ENCODE peak calls at places on chromosomes 12 and 14, in nine cellular contexts. One of them, this sample, is unnamed.
A peak's percentile ranks its signal among the peaks of the same experiment; 100 is the strongest.

GRCh38 chr14:21098134-21098891 is at the start of gene ZNF219:
- DNase-seq in suprapubic skin: no peak
- DNase-seq in heart right ventricle: peak; percentile 68
- DNase-seq in upper lobe of left lung: peak; percentile 91
- DNase-seq in colonic mucosa: peak; percentile 85
- DNase-seq in IMR-90: peak; percentile 27
- DNase-seq in fibroblast of lung: peak; percentile 30
- DNase-seq in astrocyte: peak; percentile 26
- DNase-seq in body of pancreas: peak; percentile 49
- DNase-seq in this sample: peak; percentile 68

GRCh38 chr12:356276-356988 is 32.7 kb downstream of the KDM5A start:
- DNase-seq in colonic mucosa: no peak
- DNase-seq in heart right ventricle: no peak
- DNase-seq in astrocyte: peak; percentile 72
- DNase-seq in body of pancreas: no peak
- DNase-seq in IMR-90: peak; percentile 38
- DNase-seq in upper lobe of left lung: no peak
- DNase-seq in fibroblast of lung: no peak
- DNase-seq in suprapubic skin: no peak
- DNase-seq in this sample: no peak

GRCh38 chr14:104240426-104241157 is 102.2 kb downstream of the KIF26A start:
- DNase-seq in body of pancreas: no peak
- DNase-seq in astrocyte: no peak
- DNase-seq in fibroblast of lung: no peak
- DNase-seq in IMR-90: no peak
- DNase-seq in colonic mucosa: peak; percentile 80
- DNase-seq in heart right ventricle: no peak
- DNase-seq in upper lobe of left lung: no peak
- DNase-seq in suprapubic skin: peak; percentile 16
- DNase-seq in this sample: peak; percentile 27

GRCh38 chr14:93113678-93114067 is 2.1 kb downstream of the ITPK1 start:
- DNase-seq in heart right ventricle: no peak
- DNase-seq in IMR-90: no peak
- DNase-seq in body of pancreas: no peak
- DNase-seq in colonic mucosa: peak; percentile 45
- DNase-seq in astrocyte: no peak
- DNase-seq in fibroblast of lung: no peak
- DNase-seq in upper lobe of left lung: no peak
- DNase-seq in suprapubic skin: no peak
- DNase-seq in this sample: no peak

GRCh38 chr12:2998789-2999264 is 39.6 kb downstream of the TEAD4 start:
- DNase-seq in suprapubic skin: no peak
- DNase-seq in fibroblast of lung: peak; percentile 59
- DNase-seq in upper lobe of left lung: no peak
- DNase-seq in colonic mucosa: no peak
- DNase-seq in heart right ventricle: peak; percentile 56
- DNase-seq in astrocyte: peak; percentile 81
- DNase-seq in IMR-90: peak; percentile 88
- DNase-seq in body of pancreas: peak; percentile 72
- DNase-seq in this sample: peak; percentile 98

GRCh38 chr12:118046430-118046829 is 14.5 kb downstream of the WSB2 start:
- DNase-seq in IMR-90: no peak
- DNase-seq in suprapubic skin: no peak
- DNase-seq in fibroblast of lung: no peak
- DNase-seq in upper lobe of left lung: no peak
- DNase-seq in astrocyte: no peak
- DNase-seq in body of pancreas: no peak
- DNase-seq in heart right ventricle: peak; percentile 20
- DNase-seq in colonic mucosa: no peak
- DNase-seq in this sample: no peak

GRCh38 chr12:84946753-84947152 is 34.2 kb upstream of the SLC6A15 start:
- DNase-seq in heart right ventricle: no peak
- DNase-seq in upper lobe of left lung: no peak
- DNase-seq in astrocyte: no peak
- DNase-seq in body of pancreas: no peak
- DNase-seq in suprapubic skin: no peak
- DNase-seq in IMR-90: no peak
- DNase-seq in fibroblast of lung: no peak
- DNase-seq in colonic mucosa: no peak
- DNase-seq in this sample: no peak

GRCh38 chr12:52876371-52876770 is 27.6 kb upstream of the KRT78 start:
- DNase-seq in body of pancreas: no peak
- DNase-seq in IMR-90: no peak
- DNase-seq in heart right ventricle: peak; percentile 68
- DNase-seq in upper lobe of left lung: peak; percentile 89
- DNase-seq in colonic mucosa: peak; percentile 70
- DNase-seq in astrocyte: no peak
- DNase-seq in fibroblast of lung: no peak
- DNase-seq in suprapubic skin: peak; percentile 79
- DNase-seq in this sample: no peak

GRCh38 chr12:115946867-115947695 is 330.4 kb downstream of the MED13L start:
- DNase-seq in colonic mucosa: no peak
- DNase-seq in upper lobe of left lung: no peak
- DNase-seq in body of pancreas: no peak
- DNase-seq in heart right ventricle: no peak
- DNase-seq in suprapubic skin: no peak
- DNase-seq in astrocyte: no peak
- DNase-seq in fibroblast of lung: no peak
- DNase-seq in IMR-90: peak; percentile 10
- DNase-seq in this sample: no peak

GRCh38 chr12:71027835-71028234 is 107.3 kb upstream of the PTPRR start:
- DNase-seq in body of pancreas: no peak
- DNase-seq in suprapubic skin: no peak
- DNase-seq in heart right ventricle: no peak
- DNase-seq in IMR-90: no peak
- DNase-seq in fibroblast of lung: no peak
- DNase-seq in colonic mucosa: no peak
- DNase-seq in upper lobe of left lung: no peak
- DNase-seq in astrocyte: no peak
- DNase-seq in this sample: no peak

GRCh38 chr14:77087631-77088030 is 10.4 kb upstream of the CIPC start:
- DNase-seq in colonic mucosa: no peak
- DNase-seq in upper lobe of left lung: no peak
- DNase-seq in suprapubic skin: no peak
- DNase-seq in heart right ventricle: no peak
- DNase-seq in IMR-90: no peak
- DNase-seq in astrocyte: no peak
- DNase-seq in body of pancreas: no peak
- DNase-seq in fibroblast of lung: no peak
- DNase-seq in this sample: no peak

GRCh38 chr14:77085538-77085937 is 12.5 kb upstream of the CIPC start:
- DNase-seq in astrocyte: no peak
- DNase-seq in suprapubic skin: no peak
- DNase-seq in colonic mucosa: no peak
- DNase-seq in upper lobe of left lung: no peak
- DNase-seq in IMR-90: no peak
- DNase-seq in heart right ventricle: no peak
- DNase-seq in fibroblast of lung: no peak
- DNase-seq in body of pancreas: no peak
- DNase-seq in this sample: no peak

GRCh38 chr14:77084991-77085390 is 13.1 kb upstream of the CIPC start:
- DNase-seq in fibroblast of lung: no peak
- DNase-seq in colonic mucosa: no peak
- DNase-seq in upper lobe of left lung: no peak
- DNase-seq in body of pancreas: no peak
- DNase-seq in IMR-90: no peak
- DNase-seq in astrocyte: no peak
- DNase-seq in heart right ventricle: no peak
- DNase-seq in suprapubic skin: no peak
- DNase-seq in this sample: no peak

GRCh38 chr14:77086951-77087350 is 11.1 kb upstream of the CIPC start:
- DNase-seq in fibroblast of lung: no peak
- DNase-seq in heart right ventricle: no peak
- DNase-seq in body of pancreas: no peak
- DNase-seq in IMR-90: no peak
- DNase-seq in colonic mucosa: no peak
- DNase-seq in suprapubic skin: no peak
- DNase-seq in astrocyte: no peak
- DNase-seq in upper lobe of left lung: no peak
- DNase-seq in this sample: no peak

DNA sequence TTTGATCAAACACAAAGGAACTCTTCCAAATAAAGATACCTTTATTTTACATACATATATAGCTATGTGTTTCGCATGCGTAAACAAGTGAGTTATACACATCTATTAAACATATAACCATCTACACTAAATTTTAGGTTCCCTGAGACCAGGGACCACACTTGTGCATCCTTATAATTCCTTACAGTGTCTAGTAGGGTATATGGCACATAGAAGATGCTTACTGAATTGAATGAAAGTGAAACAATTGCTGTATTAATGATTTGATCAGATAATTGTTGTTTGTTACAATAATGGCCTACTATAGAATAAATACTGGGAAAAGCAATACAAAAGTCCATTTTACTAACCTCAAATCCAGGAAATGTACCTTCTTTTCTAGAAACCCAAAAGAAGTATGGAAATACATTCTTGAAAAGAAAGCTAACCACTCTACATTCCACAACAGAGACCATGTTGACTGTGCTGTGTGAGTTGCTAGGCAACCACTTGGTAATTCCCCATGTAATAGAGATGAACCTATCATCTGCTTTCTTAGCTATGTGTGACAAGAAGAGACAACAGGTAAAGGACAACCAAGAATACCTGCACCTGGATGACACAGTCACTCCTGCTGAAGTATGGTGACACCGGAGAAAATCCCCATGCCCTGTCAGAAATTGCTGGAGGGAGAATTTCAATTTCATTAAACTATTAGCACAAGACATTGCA is 11.9 kb upstream of the CIPC start:
- DNase-seq in upper lobe of left lung: no peak
- DNase-seq in heart right ventricle: no peak
- DNase-seq in suprapubic skin: no peak
- DNase-seq in astrocyte: peak; percentile 69
- DNase-seq in IMR-90: peak; percentile 54
- DNase-seq in colonic mucosa: no peak
- DNase-seq in fibroblast of lung: no peak
- DNase-seq in body of pancreas: no peak
- DNase-seq in this sample: no peak
- H3K9me3 ChIP-seq in upper lobe of left lung: peaks cover 4% of the 10 kb centered on the region
- H3K9me3 ChIP-seq in heart right ventricle: no peaks in the 10 kb centered on the region
- H3K9me3 ChIP-seq in suprapubic skin: peaks cover 2% of the 10 kb centered on the region
- H3K9me3 ChIP-seq in astrocyte: no peaks in the 10 kb centered on the region
- H3K9me3 ChIP-seq in IMR-90: peaks cover 3% of the 10 kb centered on the region
- H3K9me3 ChIP-seq in colonic mucosa: no peaks in the 10 kb centered on the region
- H3K9me3 ChIP-seq in fibroblast of lung: no peaks in the 10 kb centered on the region
- H3K9me3 ChIP-seq in body of pancreas: peaks cover 2% of the 10 kb centered on the region
- H3K9me3 ChIP-seq in this sample: no peaks in the 10 kb centered on the region

GRCh38 chr14:40889126-40889525 is 717.5 kb upstream of the LRFN5 start:
- DNase-seq in colonic mucosa: no peak
- DNase-seq in fibroblast of lung: no peak
- DNase-seq in heart right ventricle: no peak
- DNase-seq in body of pancreas: no peak
- DNase-seq in suprapubic skin: no peak
- DNase-seq in IMR-90: no peak
- DNase-seq in astrocyte: no peak
- DNase-seq in upper lobe of left lung: no peak
- DNase-seq in this sample: no peak

GRCh38 chr14:40887912-40888311 is 718.8 kb upstream of the LRFN5 start:
- DNase-seq in upper lobe of left lung: no peak
- DNase-seq in astrocyte: no peak
- DNase-seq in fibroblast of lung: no peak
- DNase-seq in suprapubic skin: no peak
- DNase-seq in heart right ventricle: no peak
- DNase-seq in body of pancreas: no peak
- DNase-seq in colonic mucosa: no peak
- DNase-seq in IMR-90: no peak
- DNase-seq in this sample: no peak
- H3K4me3 ChIP-seq in upper lobe of left lung: no peak overlapping the region
- H3K4me3 ChIP-seq in astrocyte: no peak overlapping the region
- H3K4me3 ChIP-seq in fibroblast of lung: no peak overlapping the region
- H3K4me3 ChIP-seq in suprapubic skin: no peak overlapping the region
- H3K4me3 ChIP-seq in heart right ventricle: no peak overlapping the region
- H3K4me3 ChIP-seq in body of pancreas: no peak overlapping the region
- H3K4me3 ChIP-seq in colonic mucosa: no peak overlapping the region
- H3K4me3 ChIP-seq in IMR-90: no peak overlapping the region
- H3K4me3 ChIP-seq in this sample: no peak overlapping the region

GRCh38 chr12:104736307-104736706 is 221.8 kb downstream of the SLC41A2 start:
- DNase-seq in heart right ventricle: no peak
- DNase-seq in IMR-90: peak; percentile 53
- DNase-seq in colonic mucosa: peak; percentile 28
- DNase-seq in fibroblast of lung: peak; percentile 75
- DNase-seq in suprapubic skin: no peak
- DNase-seq in upper lobe of left lung: no peak
- DNase-seq in body of pancreas: no peak
- DNase-seq in astrocyte: peak; percentile 56
- DNase-seq in this sample: no peak
- TF ChIP-seq CTCF in heart right ventricle: no peak
- TF ChIP-seq CTCF in IMR-90: no peak
- TF ChIP-seq CTCF in colonic mucosa: no peak
- TF ChIP-seq CTCF in fibroblast of lung: peak; percentile 4
- TF ChIP-seq CTCF in suprapubic skin: no peak
- TF ChIP-seq CTCF in upper lobe of left lung: no peak
- TF ChIP-seq CTCF in body of pancreas: no peak
- TF ChIP-seq CTCF in astrocyte: no peak
- TF ChIP-seq CTCF in this sample: no peak

GRCh38 chr12:77940011-77940423 is 109.3 kb downstream of the NAV3 start:
- DNase-seq in colonic mucosa: no peak
- DNase-seq in body of pancreas: no peak
- DNase-seq in suprapubic skin: no peak
- DNase-seq in astrocyte: peak; percentile 92
- DNase-seq in upper lobe of left lung: no peak
- DNase-seq in fibroblast of lung: peak; percentile 80
- DNase-seq in heart right ventricle: no peak
- DNase-seq in IMR-90: peak; percentile 93
- DNase-seq in this sample: no peak

GRCh38 chr12:77943466-77943865 is 112.8 kb downstream of the NAV3 start:
- DNase-seq in upper lobe of left lung: no peak
- DNase-seq in astrocyte: peak; percentile 82
- DNase-seq in fibroblast of lung: peak; percentile 86
- DNase-seq in heart right ventricle: no peak
- DNase-seq in colonic mucosa: no peak
- DNase-seq in body of pancreas: no peak
- DNase-seq in IMR-90: peak; percentile 87
- DNase-seq in suprapubic skin: no peak
- DNase-seq in this sample: no peak

GRCh38 chr12:77938301-77938700 is 107.6 kb downstream of the NAV3 start:
- DNase-seq in heart right ventricle: no peak
- DNase-seq in upper lobe of left lung: no peak
- DNase-seq in astrocyte: no peak
- DNase-seq in suprapubic skin: no peak
- DNase-seq in body of pancreas: no peak
- DNase-seq in fibroblast of lung: no peak
- DNase-seq in IMR-90: no peak
- DNase-seq in colonic mucosa: no peak
- DNase-seq in this sample: no peak

GRCh38 chr12:77940566-77940965 is 109.9 kb downstream of the NAV3 start:
- DNase-seq in fibroblast of lung: peak; percentile 74
- DNase-seq in colonic mucosa: no peak
- DNase-seq in upper lobe of left lung: no peak
- DNase-seq in body of pancreas: no peak
- DNase-seq in astrocyte: no peak
- DNase-seq in suprapubic skin: no peak
- DNase-seq in heart right ventricle: no peak
- DNase-seq in IMR-90: peak; percentile 61
- DNase-seq in this sample: no peak

DNA sequence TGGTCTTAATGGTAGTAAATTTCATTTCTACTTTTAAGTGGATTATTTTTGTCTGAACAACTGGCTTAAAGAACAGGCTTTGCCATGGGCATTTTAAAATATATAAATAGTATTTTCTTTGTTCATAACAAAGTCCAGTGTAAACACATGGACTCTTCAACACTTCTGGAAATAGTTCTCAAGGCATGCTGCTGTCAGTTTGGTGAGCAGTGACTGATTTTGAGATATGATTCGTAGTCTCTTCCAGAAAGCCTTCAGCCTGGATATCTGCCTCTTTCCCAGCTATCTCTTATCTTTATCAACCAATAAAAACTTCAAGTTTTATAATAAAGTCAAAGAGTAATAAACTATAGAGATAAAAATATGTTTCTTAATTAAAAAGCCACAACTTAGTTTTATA is 110.7 kb downstream of the NAV3 start:
- DNase-seq in heart right ventricle: no peak
- DNase-seq in body of pancreas: no peak
- DNase-seq in fibroblast of lung: no peak
- DNase-seq in astrocyte: no peak
- DNase-seq in colonic mucosa: no peak
- DNase-seq in suprapubic skin: no peak
- DNase-seq in IMR-90: no peak
- DNase-seq in upper lobe of left lung: no peak
- DNase-seq in this sample: no peak
- H3K9me3 ChIP-seq in heart right ventricle: no peaks in the 10 kb centered on the region
- H3K9me3 ChIP-seq in body of pancreas: no peaks in the 10 kb centered on the region
- H3K9me3 ChIP-seq in fibroblast of lung: no peaks in the 10 kb centered on the region
- H3K9me3 ChIP-seq in astrocyte: no peaks in the 10 kb centered on the region
- H3K9me3 ChIP-seq in colonic mucosa: no peaks in the 10 kb centered on the region
- H3K9me3 ChIP-seq in suprapubic skin: no peaks in the 10 kb centered on the region
- H3K9me3 ChIP-seq in IMR-90: no peaks in the 10 kb centered on the region
- H3K9me3 ChIP-seq in upper lobe of left lung: no peaks in the 10 kb centered on the region
- H3K9me3 ChIP-seq in this sample: no peaks in the 10 kb centered on the region